ENCODE peak calls at places on chromosomes 13 and 19, in five cellular contexts. Y is tibial nerve; B is CD4-positive, alpha-beta T cell; P is IMR-90; H is KG1. U is an unnamed sample.

GRCh38 chr13:51978836-51979556 is 32.3 kb downstream of the ATP7B start:
- DNase-seq in B (no peak), P (no peak), Y (no peak), H (no peak), U (no peak)

GRCh38 chr13:52833261-52833660 is 15.2 kb downstream of the PCDH8 start:
- DNase-seq in P (no peak), Y (no peak), H (no peak), B (no peak), U (no peak)

GRCh38 chr13:27132538-27132937 is 39.1 kb downstream of the USP12 start:
- DNase-seq in B (no peak), Y (no peak), H (no peak), P (no peak), U (no peak)

GRCh38 chr19:13463296-13463695 is 43.0 kb downstream of the CACNA1A start:
- DNase-seq in P (peak), H (no peak), Y (no peak), B (no peak), U (no peak)

GRCh38 chr19:34560229-34560628 is 78.7 kb downstream of the WTIP start:
- DNase-seq in B (no peak), H (no peak), Y (no peak), P (no peak), U (no peak)

GRCh38 chr19:38862321-38863059 is 12.7 kb upstream of the HNRNPL start:
- DNase-seq in B (no peak), H (peak), P (no peak), Y (no peak), U (peak)

GRCh38 chr19:2726160-2726855 is 5.1 kb upstream of the DIRAS1 start:
- DNase-seq in H (no peak), P (no peak), Y (no peak), B (no peak), U (no peak)

GRCh38 chr19:35404879-35405622 is 34.2 kb downstream of the GPR42 start:
- DNase-seq in Y (no peak), P (peak), H (no peak), B (no peak), U (no peak)

GRCh38 chr13:76719955-76720354 is 166.2 kb downstream of the KCTD12 start:
- DNase-seq in P (no peak), Y (no peak), H (no peak), B (no peak), U (no peak)

GRCh38 chr19:708154-709141 is at the start of gene PALM:
- DNase-seq in P (no peak), Y (no peak), H (no peak), B (no peak), U (peak)

GRCh38 chr19:16014923-16015804 is 61.1 kb upstream of the TPM4 start:
- DNase-seq in Y (no peak), P (no peak), H (no peak), B (no peak), U (no peak)

GRCh38 chr19:8311461-8312260 is 3.5 kb upstream of the CD320 start:
- DNase-seq in P (no peak), H (no peak), Y (no peak), B (no peak), U (no peak)

GRCh38 chr19:6417713-6418561 is 6.7 kb downstream of the KHSRP start:
- DNase-seq in H (no peak), Y (no peak), P (peak), B (no peak), U (no peak)

GRCh38 chr13:97496511-97496910 is 62.5 kb downstream of the RAP2A start:
- DNase-seq in Y (no peak), H (no peak), B (no peak), P (no peak), U (no peak)

GRCh38 chr19:22118132-22118531 is 65.8 kb downstream of the ZNF257 start:
- DNase-seq in Y (no peak), H (no peak), B (no peak), P (no peak), U (no peak)

GRCh38 chr13:111283457-111283856 is 37.0 kb upstream of the TEX29 start:
- DNase-seq in B (no peak), P (no peak), H (no peak), Y (no peak), U (no peak)

GRCh38 chr19:58170860-58171259 is 12.0 kb upstream of the ZNF274 start:
- DNase-seq in Y (no peak), B (no peak), P (peak), H (no peak), U (no peak)

GRCh38 chr13:110617326-110618072 is 2.2 kb downstream of the NAXD start:
- DNase-seq in Y (no peak), P (peak), B (no peak), H (no peak), U (no peak)

GRCh38 chr13:33169273-33169980 is 116.1 kb downstream of the STARD13 start:
- DNase-seq in Y (no peak), H (no peak), B (no peak), P (peak), U (no peak)

GRCh38 chr13:75694742-75695141 is 58.6 kb downstream of the LMO7 start:
- DNase-seq in H (no peak), Y (no peak), B (no peak), P (no peak), U (no peak)

GRCh38 chr19:17553256-17553655 is 2.2 kb upstream of the COLGALT1 start:
- DNase-seq in B (no peak), P (peak), Y (peak), H (no peak), U (no peak)

GRCh38 chr13:35881360-35881759 is 249.8 kb downstream of the DCLK1 start:
- DNase-seq in H (no peak), B (no peak), Y (no peak), P (peak), U (no peak)

GRCh38 chr19:38719761-38720558 is 24.3 kb downstream of the CAPN12 start:
- DNase-seq in Y (no peak), P (no peak), H (no peak), B (no peak), U (no peak)

GRCh38 chr13:95032114-95032513 is 269.1 kb downstream of the ABCC4 start:
- DNase-seq in B (no peak), P (no peak), H (no peak), Y (no peak), U (no peak)

GRCh38 chr19:17240062-17240854 is 5.5 kb downstream of the NR2F6 start:
- DNase-seq in Y (no peak), H (no peak), B (no peak), P (no peak), U (no peak)

GRCh38 chr13:106700007-106700950 is 132.3 kb upstream of the ARGLU1 start:
- DNase-seq in P (no peak), Y (no peak), B (no peak), H (no peak), U (no peak)

GRCh38 chr13:22049384-22049783 is 378.5 kb downstream of the FGF9 start:
- DNase-seq in Y (no peak), B (no peak), P (peak), H (no peak), U (no peak)

GRCh38 chr19:33251076-33251475 is 25.4 kb upstream of the SLC7A10 start:
- DNase-seq in Y (no peak), P (no peak), H (no peak), B (no peak), U (no peak)

GRCh38 chr13:35484384-35484783 is 7.9 kb upstream of the MAB21L1 start:
- DNase-seq in B (no peak), H (no peak), Y (no peak), P (no peak), U (no peak)

GRCh38 chr13:74438911-74439310 is 304.7 kb upstream of the KLF12 start:
- DNase-seq in H (no peak), B (no peak), Y (no peak), P (no peak), U (no peak)

GRCh38 chr13:108361769-108362168 is 92.3 kb downstream of the TNFSF13B start:
- DNase-seq in P (no peak), H (no peak), Y (no peak), B (no peak), U (no peak)